ENCODE peak calls at places on chromosomes 1 and 21, in ten cellular contexts. One of them, this sample, is unnamed.

GRCh38 chr1:221439008-221439733 is 302.7 kb downstream of the DUSP10 start:
- DNase-seq in GM12865: peak; percentile 77
- DNase-seq in activated CD4-positive, alpha-beta T cell treated with anti-CD3 and anti-CD28 coated beads, Interleukin-2, amount 10 ng/mL, durations not matched to agents 7 days and 5 days: peak; percentile 50
- DNase-seq in GM06990: peak; percentile 26
- DNase-seq in PC-3: peak; percentile 96
- DNase-seq in Caco-2: no peak
- DNase-seq in NCI-H1105 treated with DMSO at 0.1 percent for 48 hours: no peak
- DNase-seq in epithelial cell of prostate: peak; percentile 96
- DNase-seq in Panc1: peak; percentile 82
- DNase-seq in fibroblast of the aortic adventitia: peak; percentile 59
- DNase-seq in this sample: no peak

GRCh38 chr1:43577647-43578542 is 47.2 kb downstream of the PTPRF start:
- DNase-seq in GM12865: no peak
- DNase-seq in Panc1: no peak
- DNase-seq in NCI-H1105 treated with DMSO at 0.1 percent for 48 hours: no peak
- DNase-seq in PC-3: no peak
- DNase-seq in GM06990: no peak
- DNase-seq in epithelial cell of prostate: no peak
- DNase-seq in fibroblast of the aortic adventitia: no peak
- DNase-seq in activated CD4-positive, alpha-beta T cell treated with anti-CD3 and anti-CD28 coated beads, Interleukin-2, amount 10 ng/mL, durations not matched to agents 7 days and 5 days: no peak
- DNase-seq in Caco-2: no peak
- DNase-seq in this sample: no peak

GRCh38 chr1:98053471-98054366 is 132.9 kb upstream of the DPYD start:
- DNase-seq in fibroblast of the aortic adventitia: peak; percentile 68
- DNase-seq in GM12865: peak; percentile 69
- DNase-seq in epithelial cell of prostate: no peak
- DNase-seq in GM06990: peak; percentile 65
- DNase-seq in Caco-2: no peak
- DNase-seq in PC-3: peak; percentile 87
- DNase-seq in Panc1: no peak
- DNase-seq in activated CD4-positive, alpha-beta T cell treated with anti-CD3 and anti-CD28 coated beads, Interleukin-2, amount 10 ng/mL, durations not matched to agents 7 days and 5 days: peak; percentile 54
- DNase-seq in NCI-H1105 treated with DMSO at 0.1 percent for 48 hours: peak; percentile 45
- DNase-seq in this sample: peak; percentile 48

GRCh38 chr21:35136586-35137254 is 87.6 kb upstream of the RUNX1 start:
- DNase-seq in PC-3: peak; percentile 96
- DNase-seq in GM06990: no peak
- DNase-seq in fibroblast of the aortic adventitia: peak; percentile 75
- DNase-seq in epithelial cell of prostate: peak; percentile 37
- DNase-seq in Caco-2: peak; percentile 85
- DNase-seq in GM12865: no peak
- DNase-seq in Panc1: no peak
- DNase-seq in activated CD4-positive, alpha-beta T cell treated with anti-CD3 and anti-CD28 coated beads, Interleukin-2, amount 10 ng/mL, durations not matched to agents 7 days and 5 days: no peak
- DNase-seq in NCI-H1105 treated with DMSO at 0.1 percent for 48 hours: no peak
- DNase-seq in this sample: no peak

GRCh38 chr1:10530281-10530740 is 55.6 kb downstream of the PEX14 start:
- DNase-seq in GM06990: no peak
- DNase-seq in Caco-2: no peak
- DNase-seq in activated CD4-positive, alpha-beta T cell treated with anti-CD3 and anti-CD28 coated beads, Interleukin-2, amount 10 ng/mL, durations not matched to agents 7 days and 5 days: no peak
- DNase-seq in epithelial cell of prostate: no peak
- DNase-seq in fibroblast of the aortic adventitia: no peak
- DNase-seq in Panc1: no peak
- DNase-seq in PC-3: no peak
- DNase-seq in GM12865: no peak
- DNase-seq in NCI-H1105 treated with DMSO at 0.1 percent for 48 hours: peak; percentile 53
- DNase-seq in this sample: no peak

GRCh38 chr1:41586230-41586629 is 101.7 kb upstream of the EDN2 start:
- DNase-seq in NCI-H1105 treated with DMSO at 0.1 percent for 48 hours: no peak
- DNase-seq in PC-3: no peak
- DNase-seq in epithelial cell of prostate: no peak
- DNase-seq in GM12865: no peak
- DNase-seq in activated CD4-positive, alpha-beta T cell treated with anti-CD3 and anti-CD28 coated beads, Interleukin-2, amount 10 ng/mL, durations not matched to agents 7 days and 5 days: no peak
- DNase-seq in Panc1: no peak
- DNase-seq in GM06990: no peak
- DNase-seq in fibroblast of the aortic adventitia: no peak
- DNase-seq in Caco-2: no peak
- DNase-seq in this sample: no peak

GRCh38 chr1:33986389-33987095 is 122.7 kb downstream of the HMGB4 start:
- DNase-seq in PC-3: no peak
- DNase-seq in GM12865: no peak
- DNase-seq in fibroblast of the aortic adventitia: peak; percentile 91
- DNase-seq in Caco-2: no peak
- DNase-seq in epithelial cell of prostate: no peak
- DNase-seq in NCI-H1105 treated with DMSO at 0.1 percent for 48 hours: no peak
- DNase-seq in GM06990: no peak
- DNase-seq in Panc1: no peak
- DNase-seq in activated CD4-positive, alpha-beta T cell treated with anti-CD3 and anti-CD28 coated beads, Interleukin-2, amount 10 ng/mL, durations not matched to agents 7 days and 5 days: no peak
- DNase-seq in this sample: no peak

GRCh38 chr1:53573931-53574330 is 114.7 kb downstream of the DMRTB1 start:
- DNase-seq in GM06990: no peak
- DNase-seq in Panc1: no peak
- DNase-seq in Caco-2: peak; percentile 7
- DNase-seq in epithelial cell of prostate: no peak
- DNase-seq in GM12865: no peak
- DNase-seq in PC-3: no peak
- DNase-seq in activated CD4-positive, alpha-beta T cell treated with anti-CD3 and anti-CD28 coated beads, Interleukin-2, amount 10 ng/mL, durations not matched to agents 7 days and 5 days: no peak
- DNase-seq in NCI-H1105 treated with DMSO at 0.1 percent for 48 hours: no peak
- DNase-seq in fibroblast of the aortic adventitia: no peak
- DNase-seq in this sample: no peak

GRCh38 chr1:37338658-37339057 is 135.7 kb upstream of the ZC3H12A start:
- DNase-seq in Caco-2: no peak
- DNase-seq in fibroblast of the aortic adventitia: no peak
- DNase-seq in epithelial cell of prostate: no peak
- DNase-seq in GM06990: no peak
- DNase-seq in activated CD4-positive, alpha-beta T cell treated with anti-CD3 and anti-CD28 coated beads, Interleukin-2, amount 10 ng/mL, durations not matched to agents 7 days and 5 days: no peak
- DNase-seq in GM12865: no peak
- DNase-seq in Panc1: no peak
- DNase-seq in NCI-H1105 treated with DMSO at 0.1 percent for 48 hours: peak; percentile 55
- DNase-seq in PC-3: no peak
- DNase-seq in this sample: no peak